ENCODE peak calls at places on chromosomes 13 and 19, in eight cellular contexts. One of them, this sample, is unnamed.
A peak's percentile ranks its signal among the peaks of the same experiment; 100 is the strongest.

GRCh38 chr13:39600766-39601165 is 2.2 kb downstream of the LHFPL6 start:
- DNase-seq in NCI-H460: no peak
- DNase-seq in nephron progenitor cell: peak; percentile 12
- DNase-seq in stimulated activated CD8-positive, alpha-beta memory T cell treated with anti-CD3 and anti-CD28 coated beads, Interleukin-2, amount 100 ng/mL, for 48 hours: no peak
- DNase-seq in activated CD4-positive, alpha-beta T cell treated with anti-CD3 and anti-CD28 coated beads, Interleukin-2, amount 10 ng/mL, durations not matched to agents 7 days and 5 days: no peak
- DNase-seq in T-helper 17 cell: no peak
- DNase-seq in skeletal muscle cell: no peak
- DNase-seq in germinal center: no peak
- DNase-seq in this sample: peak; percentile 9

GRCh38 chr19:45406957-45407375 is 522 bp downstream of the POLR1G start:
- DNase-seq in NCI-H460: no peak
- DNase-seq in nephron progenitor cell: no peak
- DNase-seq in stimulated activated CD8-positive, alpha-beta memory T cell treated with anti-CD3 and anti-CD28 coated beads, Interleukin-2, amount 100 ng/mL, for 48 hours: no peak
- DNase-seq in activated CD4-positive, alpha-beta T cell treated with anti-CD3 and anti-CD28 coated beads, Interleukin-2, amount 10 ng/mL, durations not matched to agents 7 days and 5 days: no peak
- DNase-seq in T-helper 17 cell: no peak
- DNase-seq in skeletal muscle cell: no peak
- DNase-seq in germinal center: no peak
- DNase-seq in this sample: peak; percentile 24

GRCh38 chr19:44876930-44877530 is 14.0 kb upstream of the TOMM40 start:
- DNase-seq in NCI-H460: no peak
- DNase-seq in nephron progenitor cell: no peak
- DNase-seq in stimulated activated CD8-positive, alpha-beta memory T cell treated with anti-CD3 and anti-CD28 coated beads, Interleukin-2, amount 100 ng/mL, for 48 hours: no peak
- DNase-seq in activated CD4-positive, alpha-beta T cell treated with anti-CD3 and anti-CD28 coated beads, Interleukin-2, amount 10 ng/mL, durations not matched to agents 7 days and 5 days: no peak
- DNase-seq in T-helper 17 cell: no peak
- DNase-seq in skeletal muscle cell: no peak
- DNase-seq in germinal center: no peak
- DNase-seq in this sample: peak; percentile 34

GRCh38 chr19:7899751-7900352 is 3.8 kb upstream of the MAP2K7 start:
- DNase-seq in NCI-H460: no peak
- DNase-seq in nephron progenitor cell: no peak
- DNase-seq in stimulated activated CD8-positive, alpha-beta memory T cell treated with anti-CD3 and anti-CD28 coated beads, Interleukin-2, amount 100 ng/mL, for 48 hours: no peak
- DNase-seq in activated CD4-positive, alpha-beta T cell treated with anti-CD3 and anti-CD28 coated beads, Interleukin-2, amount 10 ng/mL, durations not matched to agents 7 days and 5 days: no peak
- DNase-seq in T-helper 17 cell: no peak
- DNase-seq in skeletal muscle cell: no peak
- DNase-seq in germinal center: no peak
- DNase-seq in this sample: no peak

GRCh38 chr13:27632648-27633047 is 11.0 kb downstream of the POLR1D start:
- DNase-seq in NCI-H460: no peak
- DNase-seq in nephron progenitor cell: no peak
- DNase-seq in stimulated activated CD8-positive, alpha-beta memory T cell treated with anti-CD3 and anti-CD28 coated beads, Interleukin-2, amount 100 ng/mL, for 48 hours: no peak
- DNase-seq in activated CD4-positive, alpha-beta T cell treated with anti-CD3 and anti-CD28 coated beads, Interleukin-2, amount 10 ng/mL, durations not matched to agents 7 days and 5 days: no peak
- DNase-seq in T-helper 17 cell: no peak
- DNase-seq in skeletal muscle cell: no peak
- DNase-seq in germinal center: no peak
- DNase-seq in this sample: no peak

GRCh38 chr13:44715287-44716224 is 139.4 kb upstream of the TSC22D1 start:
- DNase-seq in NCI-H460: no peak
- DNase-seq in nephron progenitor cell: no peak
- DNase-seq in stimulated activated CD8-positive, alpha-beta memory T cell treated with anti-CD3 and anti-CD28 coated beads, Interleukin-2, amount 100 ng/mL, for 48 hours: no peak
- DNase-seq in activated CD4-positive, alpha-beta T cell treated with anti-CD3 and anti-CD28 coated beads, Interleukin-2, amount 10 ng/mL, durations not matched to agents 7 days and 5 days: no peak
- DNase-seq in T-helper 17 cell: no peak
- DNase-seq in skeletal muscle cell: no peak
- DNase-seq in germinal center: no peak
- DNase-seq in this sample: no peak

GRCh38 chr19:51018745-51019543 is 565 bp downstream of the KLK10 start:
- DNase-seq in NCI-H460: no peak
- DNase-seq in nephron progenitor cell: peak; percentile 36
- DNase-seq in stimulated activated CD8-positive, alpha-beta memory T cell treated with anti-CD3 and anti-CD28 coated beads, Interleukin-2, amount 100 ng/mL, for 48 hours: no peak
- DNase-seq in activated CD4-positive, alpha-beta T cell treated with anti-CD3 and anti-CD28 coated beads, Interleukin-2, amount 10 ng/mL, durations not matched to agents 7 days and 5 days: no peak
- DNase-seq in T-helper 17 cell: no peak
- DNase-seq in skeletal muscle cell: no peak
- DNase-seq in germinal center: no peak
- DNase-seq in this sample: peak; percentile 54

GRCh38 chr19:48400018-48400742 is 6.7 kb downstream of the GRIN2D start:
- DNase-seq in NCI-H460: peak; percentile 40
- DNase-seq in nephron progenitor cell: peak; percentile 48
- DNase-seq in stimulated activated CD8-positive, alpha-beta memory T cell treated with anti-CD3 and anti-CD28 coated beads, Interleukin-2, amount 100 ng/mL, for 48 hours: no peak
- DNase-seq in activated CD4-positive, alpha-beta T cell treated with anti-CD3 and anti-CD28 coated beads, Interleukin-2, amount 10 ng/mL, durations not matched to agents 7 days and 5 days: no peak
- DNase-seq in T-helper 17 cell: peak; percentile 25
- DNase-seq in skeletal muscle cell: peak; percentile 48
- DNase-seq in germinal center: no peak
- DNase-seq in this sample: peak; percentile 74

GRCh38 chr13:112603641-112604220 is 15.8 kb upstream of the TUBGCP3 start:
- DNase-seq in NCI-H460: no peak
- DNase-seq in nephron progenitor cell: no peak
- DNase-seq in stimulated activated CD8-positive, alpha-beta memory T cell treated with anti-CD3 and anti-CD28 coated beads, Interleukin-2, amount 100 ng/mL, for 48 hours: no peak
- DNase-seq in activated CD4-positive, alpha-beta T cell treated with anti-CD3 and anti-CD28 coated beads, Interleukin-2, amount 10 ng/mL, durations not matched to agents 7 days and 5 days: no peak
- DNase-seq in T-helper 17 cell: no peak
- DNase-seq in skeletal muscle cell: no peak
- DNase-seq in germinal center: no peak
- DNase-seq in this sample: peak; percentile 55

GRCh38 chr19:55189424-55189823 is 9.3 kb upstream of the SYT5 start:
- DNase-seq in NCI-H460: peak; percentile 94
- DNase-seq in nephron progenitor cell: no peak
- DNase-seq in stimulated activated CD8-positive, alpha-beta memory T cell treated with anti-CD3 and anti-CD28 coated beads, Interleukin-2, amount 100 ng/mL, for 48 hours: no peak
- DNase-seq in activated CD4-positive, alpha-beta T cell treated with anti-CD3 and anti-CD28 coated beads, Interleukin-2, amount 10 ng/mL, durations not matched to agents 7 days and 5 days: no peak
- DNase-seq in T-helper 17 cell: no peak
- DNase-seq in skeletal muscle cell: peak; percentile 94
- DNase-seq in germinal center: no peak
- DNase-seq in this sample: peak; percentile 96

GRCh38 chr19:2665103-2665502 is 37.4 kb downstream of the GNG7 start:
- DNase-seq in NCI-H460: no peak
- DNase-seq in nephron progenitor cell: no peak
- DNase-seq in stimulated activated CD8-positive, alpha-beta memory T cell treated with anti-CD3 and anti-CD28 coated beads, Interleukin-2, amount 100 ng/mL, for 48 hours: no peak
- DNase-seq in activated CD4-positive, alpha-beta T cell treated with anti-CD3 and anti-CD28 coated beads, Interleukin-2, amount 10 ng/mL, durations not matched to agents 7 days and 5 days: no peak
- DNase-seq in T-helper 17 cell: no peak
- DNase-seq in skeletal muscle cell: no peak
- DNase-seq in germinal center: no peak
- DNase-seq in this sample: no peak

GRCh38 chr13:30713133-30713532 is 22.2 kb upstream of the ALOX5AP start:
- DNase-seq in NCI-H460: peak; percentile 25
- DNase-seq in nephron progenitor cell: no peak
- DNase-seq in stimulated activated CD8-positive, alpha-beta memory T cell treated with anti-CD3 and anti-CD28 coated beads, Interleukin-2, amount 100 ng/mL, for 48 hours: no peak
- DNase-seq in activated CD4-positive, alpha-beta T cell treated with anti-CD3 and anti-CD28 coated beads, Interleukin-2, amount 10 ng/mL, durations not matched to agents 7 days and 5 days: no peak
- DNase-seq in T-helper 17 cell: no peak
- DNase-seq in skeletal muscle cell: no peak
- DNase-seq in germinal center: no peak
- DNase-seq in this sample: no peak

GRCh38 chr13:21360463-21360862 is 98.6 kb downstream of the ZDHHC20 start:
- DNase-seq in NCI-H460: no peak
- DNase-seq in nephron progenitor cell: no peak
- DNase-seq in stimulated activated CD8-positive, alpha-beta memory T cell treated with anti-CD3 and anti-CD28 coated beads, Interleukin-2, amount 100 ng/mL, for 48 hours: no peak
- DNase-seq in activated CD4-positive, alpha-beta T cell treated with anti-CD3 and anti-CD28 coated beads, Interleukin-2, amount 10 ng/mL, durations not matched to agents 7 days and 5 days: no peak
- DNase-seq in T-helper 17 cell: no peak
- DNase-seq in skeletal muscle cell: no peak
- DNase-seq in germinal center: no peak
- DNase-seq in this sample: no peak

GRCh38 chr13:52849727-52850395 is 1.4 kb upstream of the PCDH8 start:
- DNase-seq in NCI-H460: no peak
- DNase-seq in nephron progenitor cell: no peak
- DNase-seq in stimulated activated CD8-positive, alpha-beta memory T cell treated with anti-CD3 and anti-CD28 coated beads, Interleukin-2, amount 100 ng/mL, for 48 hours: no peak
- DNase-seq in activated CD4-positive, alpha-beta T cell treated with anti-CD3 and anti-CD28 coated beads, Interleukin-2, amount 10 ng/mL, durations not matched to agents 7 days and 5 days: no peak
- DNase-seq in T-helper 17 cell: no peak
- DNase-seq in skeletal muscle cell: no peak
- DNase-seq in germinal center: no peak
- DNase-seq in this sample: no peak

This sample was measured in Daoy.